ENCODE peak calls at places on chromosomes 13 and 19, in four cellular contexts. T, Y, W and U are unnamed samples.

GRCh38 chr13:114118763-114119123 is 13.7 kb downstream of the RASA3 start:
- DNase-seq in T (no peak), Y (no peak), W (peak; percentile 17), U (no peak)

GRCh38 chr19:17089238-17089637 is 13.7 kb downstream of the MYO9B start:
- DNase-seq in T (no peak), Y (peak; percentile 56), W (no peak), U (no peak)

GRCh38 chr19:33953592-33953991 is 156.9 kb downstream of the KCTD15 start:
- DNase-seq in T (no peak), Y (no peak), W (no peak), U (no peak)

GRCh38 chr19:17473041-17473440 is 2.7 kb downstream of the SLC27A1 start:
- DNase-seq in T (no peak), Y (no peak), W (no peak), U (peak; percentile 30)

GRCh38 chr13:99526549-99526948 is 25.3 kb downstream of the TM9SF2 start:
- DNase-seq in T (no peak), Y (no peak), W (no peak), U (no peak)

GRCh38 chr13:113802090-113802531 is 43.1 kb downstream of the TMEM255B start:
- DNase-seq in T (peak; percentile 58), Y (peak; percentile 53), W (no peak), U (peak; percentile 90)

GRCh38 chr19:44356383-44357111 is at the start of gene ZNF112:
- DNase-seq in T (peak; percentile 93), Y (peak; percentile 89), W (peak; percentile 80), U (peak; percentile 91)

GRCh38 chr19:55620951-55621672 is 3.3 kb downstream of the ZNF784 start:
- DNase-seq in T (no peak), Y (no peak), W (no peak), U (no peak)

GRCh38 chr19:55440411-55441105 is 2.5 kb downstream of the SHISA7 start:
- DNase-seq in T (no peak), Y (no peak), W (no peak), U (peak; percentile 63)

GRCh38 chr19:58511353-58512208 is at the start of gene SLC27A5:
- DNase-seq in T (no peak), Y (no peak), W (no peak), U (no peak)

GRCh38 chr19:16477311-16477710 is 5.5 kb upstream of the EPS15L1 start:
- DNase-seq in T (no peak), Y (no peak), W (no peak), U (no peak)

GRCh38 chr19:8820234-8820633 is 11.9 kb downstream of the ZNF558 start:
- DNase-seq in T (no peak), Y (no peak), W (no peak), U (no peak)
- H3K9me3 ChIP-seq in T (no peaks in the 10 kb centered on the region), Y (peaks cover 34% of the 10 kb centered on the region), W (peaks cover 42% of the 10 kb centered on the region), U (no peaks in the 10 kb centered on the region)

DNA sequence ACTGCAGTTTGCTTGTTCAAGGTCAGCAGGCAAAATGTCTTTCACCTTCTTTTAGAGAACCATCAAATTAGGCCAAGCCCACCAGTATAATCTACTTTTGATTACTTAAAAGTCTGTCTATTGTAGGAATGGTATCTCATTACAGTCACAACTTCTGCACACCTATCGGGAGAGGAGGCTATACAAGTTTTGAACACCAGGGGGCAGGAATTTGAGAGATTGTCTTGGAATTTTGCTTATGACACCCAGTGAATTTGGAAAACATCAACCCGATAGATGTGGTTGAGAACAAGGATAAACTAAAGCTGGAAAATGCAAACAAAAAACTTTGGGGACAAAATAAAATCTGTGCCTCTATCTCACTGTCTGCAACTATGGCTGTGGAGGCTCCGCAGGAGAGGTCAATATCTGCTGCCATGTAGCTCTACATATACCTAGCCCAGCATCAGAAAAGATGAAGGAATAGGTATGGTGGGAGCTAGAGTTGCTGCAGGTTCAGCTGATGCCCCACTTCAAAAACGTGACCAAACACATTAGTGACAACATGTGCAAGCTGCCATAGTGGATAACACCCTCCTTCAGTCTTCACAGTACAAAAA is 1299.2 kb upstream of the SPRY2 start:
- DNase-seq in T (no peak), Y (no peak), W (no peak), U (peak; percentile 9)
- TF ChIP-seq CTCF in T (no peak), Y (no peak), W (no peak), U (peak; percentile 40)

GRCh38 chr13:94712812-94713555 is 639 bp upstream of the SOX21 start:
- DNase-seq in T (peak; percentile 72), Y (no peak), W (peak; percentile 34), U (peak; percentile 75)
- H3K4me3 ChIP-seq in T (peak overlapping the region; percentile 41), Y (no peak overlapping the region), W (peak overlapping the region; percentile 58), U (peak overlapping the region; percentile 30)

DNA sequence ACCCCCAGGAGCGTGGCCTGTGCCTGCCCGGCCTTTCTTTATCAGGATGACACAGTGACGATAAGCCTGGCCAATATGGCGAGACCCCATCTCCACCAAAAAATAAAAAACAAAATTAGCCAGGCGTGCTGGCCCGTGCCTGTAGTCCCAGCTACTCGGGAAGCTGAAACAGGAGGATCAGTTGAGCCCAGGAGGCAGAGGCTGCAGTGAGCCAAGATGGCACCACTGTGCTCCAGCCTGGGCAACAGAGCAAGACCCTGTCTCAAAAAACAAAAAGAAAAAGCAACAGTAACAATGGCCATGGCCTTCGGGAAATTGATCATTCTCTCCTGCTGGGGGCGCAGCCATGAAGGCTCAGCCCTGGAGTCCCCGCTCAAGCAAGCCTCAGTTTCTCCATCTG is 11.1 kb downstream of the PEX11G start:
- DNase-seq in T (no peak), Y (no peak), W (no peak), U (no peak)
- H3K9me3 ChIP-seq in T (no peaks in the 10 kb centered on the region), Y (no peaks in the 10 kb centered on the region), W (no peaks in the 10 kb centered on the region), U (peaks cover 5% of the 10 kb centered on the region)